ENCODE peak calls at places on chromosomes 3 and 15, in seven cellular contexts. One of them, this sample, is unnamed.

GRCh38 chr3:16912400-16913263 is 27.9 kb downstream of the PLCL2 start:
- DNase-seq in IMR-90: no peak
- DNase-seq in trophoblast cell: peak; percentile 26
- DNase-seq in H9: no peak
- DNase-seq in mesendoderm: no peak
- DNase-seq in H1: no peak
- DNase-seq in mesenchymal stem cell: no peak
- DNase-seq in this sample: no peak

GRCh38 chr15:65028921-65029735 is at the start of gene MTFMT:
- DNase-seq in H1: peak; percentile 98
- DNase-seq in mesendoderm: peak; percentile 84
- DNase-seq in mesenchymal stem cell: peak; percentile 80
- DNase-seq in trophoblast cell: peak; percentile 86
- DNase-seq in IMR-90: peak; percentile 68
- DNase-seq in H9: peak; percentile 89
- DNase-seq in this sample: peak; percentile 83

GRCh38 chr15:62163847-62164499 is 1.1 kb downstream of the C2CD4B start:
- DNase-seq in IMR-90: no peak
- DNase-seq in mesenchymal stem cell: no peak
- DNase-seq in H1: peak; percentile 74
- DNase-seq in H9: peak; percentile 48
- DNase-seq in trophoblast cell: no peak
- DNase-seq in mesendoderm: peak; percentile 46
- DNase-seq in this sample: peak; percentile 18

GRCh38 chr15:101045236-101045646 is 126.1 kb downstream of the LRRK1 start:
- DNase-seq in mesenchymal stem cell: no peak
- DNase-seq in mesendoderm: no peak
- DNase-seq in IMR-90: peak; percentile 47
- DNase-seq in H9: peak; percentile 21
- DNase-seq in H1: no peak
- DNase-seq in trophoblast cell: no peak
- DNase-seq in this sample: no peak

GRCh38 chr15:31934821-31935220 is 95.5 kb upstream of the CHRNA7 start:
- DNase-seq in IMR-90: no peak
- DNase-seq in mesendoderm: no peak
- DNase-seq in H9: no peak
- DNase-seq in mesenchymal stem cell: no peak
- DNase-seq in trophoblast cell: no peak
- DNase-seq in H1: no peak
- DNase-seq in this sample: no peak

GRCh38 chr3:66561374-66561773 is 60.6 kb upstream of the LRIG1 start:
- DNase-seq in trophoblast cell: peak; percentile 9
- DNase-seq in H9: no peak
- DNase-seq in mesenchymal stem cell: peak; percentile 29
- DNase-seq in H1: no peak
- DNase-seq in IMR-90: peak; percentile 41
- DNase-seq in mesendoderm: no peak
- DNase-seq in this sample: no peak

GRCh38 chr3:170044795-170045244 is 7.0 kb downstream of the GPR160 start:
- DNase-seq in mesenchymal stem cell: no peak
- DNase-seq in trophoblast cell: peak; percentile 29
- DNase-seq in mesendoderm: no peak
- DNase-seq in H9: no peak
- DNase-seq in IMR-90: no peak
- DNase-seq in H1: no peak
- DNase-seq in this sample: no peak

GRCh38 chr15:59657635-59658125 is 365 bp upstream of the GTF2A2 start:
- DNase-seq in H9: peak; percentile 34
- DNase-seq in mesenchymal stem cell: no peak
- DNase-seq in IMR-90: no peak
- DNase-seq in mesendoderm: no peak
- DNase-seq in H1: peak; percentile 48
- DNase-seq in trophoblast cell: peak; percentile 84
- DNase-seq in this sample: no peak

GRCh38 chr3:33250712-33251111 is 26.5 kb upstream of the FBXL2 start:
- DNase-seq in IMR-90: peak; percentile 3
- DNase-seq in H9: no peak
- DNase-seq in trophoblast cell: no peak
- DNase-seq in H1: no peak
- DNase-seq in mesenchymal stem cell: peak; percentile 6
- DNase-seq in mesendoderm: peak; percentile 32
- DNase-seq in this sample: no peak

GRCh38 chr3:120839120-120839519 is 68.9 kb upstream of the STXBP5L start:
- DNase-seq in H1: no peak
- DNase-seq in trophoblast cell: no peak
- DNase-seq in IMR-90: no peak
- DNase-seq in H9: no peak
- DNase-seq in mesenchymal stem cell: no peak
- DNase-seq in mesendoderm: no peak
- DNase-seq in this sample: no peak

GRCh38 chr3:67649681-67650080 is 4.7 kb downstream of the SUCLG2 start:
- DNase-seq in mesenchymal stem cell: no peak
- DNase-seq in H1: no peak
- DNase-seq in H9: no peak
- DNase-seq in IMR-90: no peak
- DNase-seq in mesendoderm: no peak
- DNase-seq in trophoblast cell: no peak
- DNase-seq in this sample: no peak

GRCh38 chr15:68781766-68782588 is 38.7 kb downstream of the ANP32A start:
- DNase-seq in trophoblast cell: no peak
- DNase-seq in mesendoderm: no peak
- DNase-seq in IMR-90: no peak
- DNase-seq in mesenchymal stem cell: no peak
- DNase-seq in H1: no peak
- DNase-seq in H9: peak; percentile 24
- DNase-seq in this sample: no peak

GRCh38 chr3:129587559-129588210 is 18.8 kb downstream of the PLXND1 start:
- DNase-seq in IMR-90: no peak
- DNase-seq in mesendoderm: no peak
- DNase-seq in mesenchymal stem cell: no peak
- DNase-seq in H1: no peak
- DNase-seq in trophoblast cell: peak; percentile 98
- DNase-seq in H9: no peak
- DNase-seq in this sample: no peak

GRCh38 chr15:64897345-64897985 is 14.2 kb upstream of the ANKDD1A start:
- DNase-seq in trophoblast cell: peak; percentile 60
- DNase-seq in IMR-90: peak; percentile 75
- DNase-seq in H1: no peak
- DNase-seq in mesenchymal stem cell: peak; percentile 84
- DNase-seq in mesendoderm: no peak
- DNase-seq in H9: no peak
- DNase-seq in this sample: no peak

GRCh38 chr15:88529021-88529630 is 17.4 kb downstream of the DET1 start:
- DNase-seq in IMR-90: peak; percentile 68
- DNase-seq in trophoblast cell: no peak
- DNase-seq in mesenchymal stem cell: peak; percentile 54
- DNase-seq in H9: no peak
- DNase-seq in mesendoderm: no peak
- DNase-seq in H1: no peak
- DNase-seq in this sample: no peak

GRCh38 chr3:144363856-144364255 is 392.2 kb downstream of the DIPK2A start:
- DNase-seq in IMR-90: no peak
- DNase-seq in mesendoderm: no peak
- DNase-seq in H1: no peak
- DNase-seq in mesenchymal stem cell: no peak
- DNase-seq in trophoblast cell: peak; percentile 64
- DNase-seq in H9: no peak
- DNase-seq in this sample: no peak

GRCh38 chr15:78461171-78461881 is 23.3 kb downstream of the IREB2 start:
- DNase-seq in mesenchymal stem cell: peak; percentile 50
- DNase-seq in IMR-90: no peak
- DNase-seq in H9: no peak
- DNase-seq in mesendoderm: peak; percentile 60
- DNase-seq in trophoblast cell: peak; percentile 28
- DNase-seq in H1: no peak
- DNase-seq in this sample: no peak

GRCh38 chr3:149363053-149363452 is 14.4 kb downstream of the TM4SF1 start:
- DNase-seq in mesenchymal stem cell: peak; percentile 83
- DNase-seq in H9: no peak
- DNase-seq in trophoblast cell: peak; percentile 69
- DNase-seq in IMR-90: peak; percentile 86
- DNase-seq in H1: no peak
- DNase-seq in mesendoderm: no peak
- DNase-seq in this sample: no peak

GRCh38 chr15:70261083-70261482 is 163.4 kb upstream of the TLE3 start:
- DNase-seq in mesenchymal stem cell: no peak
- DNase-seq in mesendoderm: no peak
- DNase-seq in trophoblast cell: no peak
- DNase-seq in H1: no peak
- DNase-seq in IMR-90: no peak
- DNase-seq in H9: no peak
- DNase-seq in this sample: no peak

DNA sequence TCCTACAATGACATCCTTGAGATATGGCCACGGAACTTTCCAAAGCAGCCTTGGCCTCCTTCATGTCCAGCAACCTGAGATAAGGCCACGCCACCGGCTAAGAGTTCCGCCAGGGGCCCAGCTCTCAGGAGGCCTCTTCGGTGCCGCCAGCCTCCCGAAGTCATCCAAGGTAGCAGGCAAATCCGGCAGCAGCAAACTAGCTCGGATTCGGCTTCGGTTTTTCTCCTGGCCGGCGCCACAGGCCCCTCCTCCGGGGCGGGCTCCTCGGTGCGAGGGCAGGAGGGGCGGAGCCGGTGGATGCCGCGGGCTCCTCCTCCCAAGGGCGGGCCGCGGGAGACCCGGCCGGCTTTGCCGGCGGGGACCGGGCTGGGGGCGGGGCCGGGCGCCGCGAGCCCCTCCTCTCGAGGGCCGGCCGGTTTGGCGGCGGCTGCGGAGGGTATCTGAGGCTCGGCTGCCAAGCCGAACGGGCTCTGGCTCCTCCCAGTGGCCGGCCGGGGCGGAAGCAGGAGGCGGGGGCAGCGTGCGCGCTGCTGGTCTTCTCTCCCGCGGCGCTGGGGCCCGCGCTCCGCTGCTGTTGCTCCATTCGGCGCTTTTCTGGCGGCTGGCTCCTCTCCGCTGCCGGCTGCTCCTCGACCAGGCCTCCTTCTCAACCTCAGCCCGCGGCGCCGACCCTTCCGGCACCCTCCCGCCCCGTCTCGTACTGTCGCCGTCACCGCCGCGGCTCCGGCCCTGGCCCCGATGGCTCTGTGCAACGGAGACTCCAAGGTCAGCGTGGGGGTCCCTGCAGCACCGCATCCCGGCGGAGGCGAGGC is at the start of gene GMPS:
- DNase-seq in IMR-90: peak; percentile 89
- DNase-seq in mesendoderm: peak; percentile 97
- DNase-seq in H9: peak; percentile 97
- DNase-seq in trophoblast cell: peak; percentile 96
- DNase-seq in mesenchymal stem cell: peak; percentile 92
- DNase-seq in H1: peak; percentile 97
- DNase-seq in this sample: peak; percentile 94
- H4K8ac ChIP-seq in IMR-90: peak within 1 kb of the TSS; percentile 64
- H4K8ac ChIP-seq in mesendoderm: peak within 1 kb of the TSS; percentile 81
- H4K8ac ChIP-seq in H9: no peak within 1 kb of the TSS
- H4K8ac ChIP-seq in trophoblast cell: peak within 1 kb of the TSS; percentile 90
- H4K8ac ChIP-seq in mesenchymal stem cell: peak within 1 kb of the TSS; percentile 92
- H4K8ac ChIP-seq in H1: peak within 1 kb of the TSS; percentile 96
- H4K8ac ChIP-seq in this sample: peak within 1 kb of the TSS; percentile 65

DNA sequence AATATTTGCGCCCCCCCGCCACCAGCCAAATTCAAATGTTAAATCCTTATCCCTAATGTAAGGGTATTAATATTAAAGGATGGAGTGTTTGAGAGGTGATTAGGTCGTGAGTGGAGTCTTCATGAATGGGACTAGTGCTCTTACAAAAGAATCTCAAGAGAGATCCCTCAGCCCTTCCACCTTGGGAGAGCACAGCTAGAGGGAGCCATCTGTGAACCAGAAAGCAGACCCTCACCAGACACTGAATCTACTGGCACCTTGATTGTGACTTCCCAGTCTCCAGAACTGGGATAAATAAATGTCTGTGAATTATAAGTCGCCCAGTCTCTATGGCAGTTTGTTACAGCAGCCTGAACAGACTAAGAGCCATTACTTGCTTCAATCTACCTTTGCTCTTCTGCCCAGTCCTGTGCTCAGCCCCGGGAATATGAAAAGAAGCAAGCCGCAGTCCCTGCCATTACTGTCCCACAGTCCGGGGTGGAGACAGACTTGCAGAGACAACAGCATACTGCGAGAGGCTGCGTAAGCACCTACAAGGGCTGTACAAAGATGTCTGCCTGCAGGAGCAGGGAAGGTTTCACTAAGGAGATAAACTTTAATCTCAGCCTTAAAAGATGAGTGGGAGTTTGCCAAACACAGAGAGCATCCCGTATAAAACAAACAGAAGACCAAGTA is 110.7 kb upstream of the TMCO5A start:
- DNase-seq in IMR-90: no peak
- DNase-seq in H1: no peak
- DNase-seq in H9: peak; percentile 37
- DNase-seq in mesenchymal stem cell: no peak
- DNase-seq in mesendoderm: peak; percentile 24
- DNase-seq in trophoblast cell: no peak
- DNase-seq in this sample: no peak
- H4K8ac ChIP-seq in IMR-90: no peak overlapping the region
- H4K8ac ChIP-seq in H1: no peak overlapping the region
- H4K8ac ChIP-seq in H9: no peak overlapping the region
- H4K8ac ChIP-seq in mesenchymal stem cell: no peak overlapping the region
- H4K8ac ChIP-seq in mesendoderm: no peak overlapping the region
- H4K8ac ChIP-seq in trophoblast cell: no peak overlapping the region
- H4K8ac ChIP-seq in this sample: no peak overlapping the region

DNA sequence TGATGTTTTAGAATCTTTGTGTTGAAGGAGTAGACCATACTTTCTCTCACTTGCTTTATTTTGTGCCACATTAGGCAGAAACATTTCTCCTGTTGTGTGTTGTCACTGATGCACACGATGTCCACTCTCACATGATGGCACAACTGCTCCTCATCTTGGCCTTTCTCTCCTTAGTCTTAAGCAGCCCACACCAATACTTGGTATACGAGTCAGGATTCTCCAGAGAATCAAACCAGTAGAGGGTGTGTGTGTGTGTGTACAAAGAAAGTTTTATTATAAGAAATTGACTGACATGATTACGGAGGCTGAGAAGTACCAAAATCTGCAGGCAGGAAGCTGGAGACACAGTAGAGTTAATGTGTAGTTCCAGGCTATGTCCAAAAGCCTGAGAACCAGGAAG is 187.1 kb downstream of the ALCAM start:
- DNase-seq in IMR-90: peak; percentile 58
- DNase-seq in mesendoderm: no peak
- DNase-seq in H1: no peak
- DNase-seq in mesenchymal stem cell: no peak
- DNase-seq in trophoblast cell: no peak
- DNase-seq in H9: no peak
- DNase-seq in this sample: no peak
- H4K8ac ChIP-seq in IMR-90: no peak overlapping the region
- H4K8ac ChIP-seq in mesendoderm: no peak overlapping the region
- H4K8ac ChIP-seq in H1: no peak overlapping the region
- H4K8ac ChIP-seq in mesenchymal stem cell: no peak overlapping the region
- H4K8ac ChIP-seq in trophoblast cell: no peak overlapping the region
- H4K8ac ChIP-seq in H9: no peak overlapping the region
- H4K8ac ChIP-seq in this sample: no peak overlapping the region

DNA sequence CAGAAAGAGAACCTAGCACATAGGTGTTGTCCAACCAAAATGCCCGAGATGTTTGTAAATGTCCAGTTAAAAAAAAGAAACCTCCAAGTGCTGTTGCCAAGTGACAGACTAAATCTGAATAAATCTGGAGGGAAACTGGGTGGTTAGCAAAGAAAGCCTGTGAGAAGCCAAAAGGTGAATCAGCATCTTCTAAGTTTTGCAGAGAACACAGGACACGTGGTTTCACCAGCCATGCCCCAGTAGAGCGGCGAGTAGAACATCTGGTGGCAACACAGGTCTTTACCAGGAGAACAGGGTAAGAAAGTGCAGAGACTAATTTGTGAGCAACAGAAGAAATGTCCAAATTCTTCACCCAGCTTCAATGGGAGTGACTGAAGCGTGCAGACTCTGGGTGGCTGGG is 986.0 kb downstream of the ROBO2 start:
- DNase-seq in IMR-90: no peak
- DNase-seq in trophoblast cell: no peak
- DNase-seq in mesenchymal stem cell: no peak
- DNase-seq in H1: no peak
- DNase-seq in H9: no peak
- DNase-seq in mesendoderm: no peak
- DNase-seq in this sample: no peak
- H4K8ac ChIP-seq in IMR-90: no peak overlapping the region
- H4K8ac ChIP-seq in trophoblast cell: no peak overlapping the region
- H4K8ac ChIP-seq in mesenchymal stem cell: no peak overlapping the region
- H4K8ac ChIP-seq in H1: no peak overlapping the region
- H4K8ac ChIP-seq in H9: no peak overlapping the region
- H4K8ac ChIP-seq in mesendoderm: no peak overlapping the region
- H4K8ac ChIP-seq in this sample: no peak overlapping the region